ENCODE peak calls at places on chromosomes 12 and 14, in five cellular contexts. One of them, this sample, is unnamed.

GRCh38 chr14:38554046-38554445 is 298.2 kb upstream of the CLEC14A start:
- DNase-seq in left lung: no peak
- DNase-seq in colonic mucosa: no peak
- DNase-seq in CD8-positive, alpha-beta T cell: no peak
- DNase-seq in heart right ventricle: no peak
- DNase-seq in this sample: no peak

GRCh38 chr14:52919971-52920370 is 30.9 kb downstream of the FERMT2 start:
- DNase-seq in heart right ventricle: no peak
- DNase-seq in left lung: no peak
- DNase-seq in CD8-positive, alpha-beta T cell: no peak
- DNase-seq in colonic mucosa: no peak
- DNase-seq in this sample: no peak

GRCh38 chr12:6089041-6089823 is 35.2 kb downstream of the VWF start:
- DNase-seq in CD8-positive, alpha-beta T cell: no peak
- DNase-seq in colonic mucosa: no peak
- DNase-seq in heart right ventricle: no peak
- DNase-seq in left lung: no peak
- DNase-seq in this sample: no peak

GRCh38 chr14:64421166-64421565 is 33.0 kb downstream of the MTHFD1 start:
- DNase-seq in left lung: no peak
- DNase-seq in CD8-positive, alpha-beta T cell: no peak
- DNase-seq in heart right ventricle: no peak
- DNase-seq in colonic mucosa: no peak
- DNase-seq in this sample: no peak

GRCh38 chr12:15532364-15532977 is 210.2 kb downstream of the PTPRO start:
- DNase-seq in left lung: no peak
- DNase-seq in CD8-positive, alpha-beta T cell: peak; percentile 36
- DNase-seq in colonic mucosa: peak; percentile 71
- DNase-seq in heart right ventricle: no peak
- DNase-seq in this sample: no peak

GRCh38 chr12:16112626-16113560 is 164.6 kb downstream of the SLC15A5 start:
- DNase-seq in CD8-positive, alpha-beta T cell: no peak
- DNase-seq in left lung: no peak
- DNase-seq in heart right ventricle: peak; percentile 3
- DNase-seq in colonic mucosa: no peak
- DNase-seq in this sample: no peak

GRCh38 chr14:64340560-64341196 is 46.5 kb upstream of the ESR2 start:
- DNase-seq in heart right ventricle: no peak
- DNase-seq in CD8-positive, alpha-beta T cell: no peak
- DNase-seq in colonic mucosa: no peak
- DNase-seq in left lung: no peak
- DNase-seq in this sample: no peak

GRCh38 chr12:68884251-68884650 is 48.7 kb downstream of the CPM start:
- DNase-seq in left lung: no peak
- DNase-seq in heart right ventricle: no peak
- DNase-seq in colonic mucosa: no peak
- DNase-seq in CD8-positive, alpha-beta T cell: no peak
- DNase-seq in this sample: no peak

GRCh38 chr12:81395431-81395830 is 317.6 kb downstream of the ACSS3 start:
- DNase-seq in left lung: no peak
- DNase-seq in colonic mucosa: no peak
- DNase-seq in CD8-positive, alpha-beta T cell: no peak
- DNase-seq in heart right ventricle: no peak
- DNase-seq in this sample: no peak

GRCh38 chr14:69312608-69313007 is 52.6 kb downstream of the GALNT16 start:
- DNase-seq in colonic mucosa: no peak
- DNase-seq in left lung: no peak
- DNase-seq in CD8-positive, alpha-beta T cell: no peak
- DNase-seq in heart right ventricle: no peak
- DNase-seq in this sample: no peak

GRCh38 chr12:14238224-14238792 is 127.2 kb upstream of the ATF7IP start:
- DNase-seq in colonic mucosa: no peak
- DNase-seq in left lung: no peak
- DNase-seq in heart right ventricle: no peak
- DNase-seq in CD8-positive, alpha-beta T cell: no peak
- DNase-seq in this sample: no peak

GRCh38 chr12:24561882-24562760 is 386.8 kb downstream of the BCAT1 start:
- DNase-seq in left lung: peak; percentile 75
- DNase-seq in CD8-positive, alpha-beta T cell: no peak
- DNase-seq in colonic mucosa: peak; percentile 42
- DNase-seq in heart right ventricle: peak; percentile 48
- DNase-seq in this sample: no peak

GRCh38 chr12:63848450-63848849 is 4.0 kb downstream of the SRGAP1 start:
- DNase-seq in heart right ventricle: no peak
- DNase-seq in left lung: no peak
- DNase-seq in CD8-positive, alpha-beta T cell: no peak
- DNase-seq in colonic mucosa: no peak
- DNase-seq in this sample: no peak

GRCh38 chr14:88426271-88426670 is 40.8 kb downstream of the SPATA7 start:
- DNase-seq in left lung: no peak
- DNase-seq in colonic mucosa: no peak
- DNase-seq in heart right ventricle: no peak
- DNase-seq in CD8-positive, alpha-beta T cell: no peak
- DNase-seq in this sample: no peak

GRCh38 chr12:116765271-116765670 is 27.2 kb downstream of the RNFT2 start:
- DNase-seq in CD8-positive, alpha-beta T cell: no peak
- DNase-seq in heart right ventricle: no peak
- DNase-seq in left lung: no peak
- DNase-seq in colonic mucosa: no peak
- DNase-seq in this sample: no peak

GRCh38 chr12:131041216-131041967 is 87.7 kb downstream of the ADGRD1 start:
- DNase-seq in left lung: no peak
- DNase-seq in colonic mucosa: no peak
- DNase-seq in heart right ventricle: no peak
- DNase-seq in CD8-positive, alpha-beta T cell: no peak
- DNase-seq in this sample: no peak

GRCh38 chr14:53043107-53043704 is 92.4 kb upstream of the FERMT2 start:
- DNase-seq in colonic mucosa: no peak
- DNase-seq in heart right ventricle: no peak
- DNase-seq in left lung: no peak
- DNase-seq in CD8-positive, alpha-beta T cell: no peak
- DNase-seq in this sample: no peak

GRCh38 chr14:92499216-92499615 is 14.4 kb upstream of the RIN3 start:
- DNase-seq in colonic mucosa: peak; percentile 11
- DNase-seq in CD8-positive, alpha-beta T cell: no peak
- DNase-seq in heart right ventricle: no peak
- DNase-seq in left lung: no peak
- DNase-seq in this sample: no peak

GRCh38 chr12:47080725-47081502 is 1.2 kb upstream of the AMIGO2 start:
- DNase-seq in left lung: peak; percentile 76
- DNase-seq in heart right ventricle: peak; percentile 40
- DNase-seq in colonic mucosa: peak; percentile 49
- DNase-seq in CD8-positive, alpha-beta T cell: peak; percentile 54
- DNase-seq in this sample: no peak

GRCh38 chr14:70666364-70666691 is 24.6 kb downstream of the TTC9 start:
- DNase-seq in CD8-positive, alpha-beta T cell: no peak
- DNase-seq in left lung: no peak
- DNase-seq in colonic mucosa: no peak
- DNase-seq in heart right ventricle: no peak
- DNase-seq in this sample: no peak

GRCh38 chr14:35332517-35333346 is 40.5 kb downstream of the PSMA6 start:
- DNase-seq in left lung: peak; percentile 49
- DNase-seq in colonic mucosa: peak; percentile 78
- DNase-seq in CD8-positive, alpha-beta T cell: peak; percentile 43
- DNase-seq in heart right ventricle: no peak
- DNase-seq in this sample: no peak

GRCh38 chr14:69039287-69039628 is 60.2 kb upstream of the ACTN1 start:
- DNase-seq in left lung: no peak
- DNase-seq in heart right ventricle: no peak
- DNase-seq in colonic mucosa: no peak
- DNase-seq in CD8-positive, alpha-beta T cell: no peak
- DNase-seq in this sample: no peak

GRCh38 chr14:34797747-34798583 is 77.2 kb downstream of the BAZ1A start:
- DNase-seq in CD8-positive, alpha-beta T cell: peak; percentile 19
- DNase-seq in heart right ventricle: no peak
- DNase-seq in left lung: no peak
- DNase-seq in colonic mucosa: no peak
- DNase-seq in this sample: no peak

GRCh38 chr12:50003595-50003994 is 21.7 kb downstream of the RACGAP1 start:
- DNase-seq in heart right ventricle: no peak
- DNase-seq in left lung: no peak
- DNase-seq in CD8-positive, alpha-beta T cell: no peak
- DNase-seq in colonic mucosa: no peak
- DNase-seq in this sample: no peak

GRCh38 chr12:50006754-50007442 is 18.4 kb downstream of the RACGAP1 start:
- DNase-seq in left lung: no peak
- DNase-seq in CD8-positive, alpha-beta T cell: no peak
- DNase-seq in colonic mucosa: no peak
- DNase-seq in heart right ventricle: no peak
- DNase-seq in this sample: no peak

GRCh38 chr12:50006266-50006665 is 19.0 kb downstream of the RACGAP1 start:
- DNase-seq in colonic mucosa: no peak
- DNase-seq in CD8-positive, alpha-beta T cell: no peak
- DNase-seq in heart right ventricle: no peak
- DNase-seq in left lung: no peak
- DNase-seq in this sample: no peak

GRCh38 chr12:50005150-50005549 is 20.1 kb downstream of the RACGAP1 start:
- DNase-seq in left lung: no peak
- DNase-seq in CD8-positive, alpha-beta T cell: no peak
- DNase-seq in colonic mucosa: no peak
- DNase-seq in heart right ventricle: no peak
- DNase-seq in this sample: no peak

DNA sequence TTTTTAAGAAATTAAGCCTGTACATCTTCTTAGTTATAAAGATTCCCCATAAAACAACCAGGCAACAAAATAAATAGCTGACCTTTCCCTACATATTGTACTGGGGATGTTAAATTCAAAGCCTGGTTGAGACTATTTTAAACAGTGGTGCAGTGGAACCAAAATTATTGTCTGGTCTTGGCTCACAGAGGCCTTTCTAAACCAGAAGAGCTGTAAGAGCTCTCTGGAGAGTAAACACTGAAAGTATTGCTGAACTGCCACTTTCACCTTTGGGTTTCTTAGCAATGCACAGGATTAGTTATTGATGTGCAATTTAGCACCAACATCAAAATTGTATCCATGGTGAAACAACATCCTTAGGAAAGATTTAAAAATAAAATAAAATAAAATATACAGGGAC is 20.6 kb downstream of the RACGAP1 start:
- DNase-seq in colonic mucosa: no peak
- DNase-seq in CD8-positive, alpha-beta T cell: no peak
- DNase-seq in heart right ventricle: no peak
- DNase-seq in left lung: no peak
- DNase-seq in this sample: no peak
- H3K27ac ChIP-seq in colonic mucosa: no peak overlapping the region
- H3K27ac ChIP-seq in CD8-positive, alpha-beta T cell: no peak overlapping the region
- H3K27ac ChIP-seq in heart right ventricle: no peak overlapping the region
- H3K27ac ChIP-seq in left lung: no peak overlapping the region
- H3K27ac ChIP-seq in this sample: no peak overlapping the region

DNA sequence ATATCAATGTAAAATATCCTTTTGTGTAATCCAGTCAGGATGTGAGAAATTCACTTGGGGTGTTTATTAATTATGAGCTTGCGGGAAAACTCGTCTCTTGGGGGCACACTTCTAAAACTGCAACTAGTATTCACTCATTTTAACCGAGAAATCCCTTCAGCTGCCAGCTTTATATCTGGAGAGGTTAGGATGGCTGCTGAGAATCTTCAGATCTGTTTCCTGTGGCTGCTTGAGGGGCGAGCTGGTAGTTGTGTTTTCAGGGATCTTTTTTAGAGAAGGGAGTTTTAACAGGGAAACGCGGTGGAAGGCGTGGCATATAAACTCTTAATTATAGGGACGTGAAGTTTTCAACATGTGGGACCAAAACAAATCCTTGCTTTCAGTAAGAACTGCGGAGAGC is 833 bp downstream of the PPFIBP1 start:
- DNase-seq in CD8-positive, alpha-beta T cell: no peak
- DNase-seq in colonic mucosa: peak; percentile 40
- DNase-seq in heart right ventricle: no peak
- DNase-seq in left lung: no peak
- DNase-seq in this sample: no peak
- TF ChIP-seq CTCF in CD8-positive, alpha-beta T cell: no peak
- TF ChIP-seq CTCF in colonic mucosa: no peak
- TF ChIP-seq CTCF in heart right ventricle: no peak
- TF ChIP-seq CTCF in left lung: peak; percentile 11
- TF ChIP-seq CTCF in this sample: no peak

GRCh38 chr14:91152499-91152898 is 38.6 kb downstream of the DGLUCY start:
- DNase-seq in left lung: no peak
- DNase-seq in colonic mucosa: no peak
- DNase-seq in CD8-positive, alpha-beta T cell: no peak
- DNase-seq in heart right ventricle: no peak
- DNase-seq in this sample: no peak

GRCh38 chr14:91145396-91146160 is 31.7 kb downstream of the DGLUCY start:
- DNase-seq in CD8-positive, alpha-beta T cell: no peak
- DNase-seq in left lung: no peak
- DNase-seq in colonic mucosa: no peak
- DNase-seq in heart right ventricle: no peak
- DNase-seq in this sample: no peak

GRCh38 chr14:91153360-91153759 is 39.5 kb downstream of the DGLUCY start:
- DNase-seq in heart right ventricle: no peak
- DNase-seq in left lung: no peak
- DNase-seq in colonic mucosa: peak; percentile 68
- DNase-seq in CD8-positive, alpha-beta T cell: no peak
- DNase-seq in this sample: no peak

GRCh38 chr14:91146661-91147060 is 32.8 kb downstream of the DGLUCY start:
- DNase-seq in heart right ventricle: no peak
- DNase-seq in colonic mucosa: no peak
- DNase-seq in CD8-positive, alpha-beta T cell: no peak
- DNase-seq in left lung: no peak
- DNase-seq in this sample: no peak

GRCh38 chr14:91149462-91149861 is 35.6 kb downstream of the DGLUCY start:
- DNase-seq in heart right ventricle: peak; percentile 63
- DNase-seq in CD8-positive, alpha-beta T cell: no peak
- DNase-seq in left lung: peak; percentile 41
- DNase-seq in colonic mucosa: peak; percentile 61
- DNase-seq in this sample: no peak
- H3K27ac ChIP-seq in heart right ventricle: peak overlapping the region; percentile 66
- H3K27ac ChIP-seq in CD8-positive, alpha-beta T cell: no peak overlapping the region
- H3K27ac ChIP-seq in left lung: peak overlapping the region; percentile 5
- H3K27ac ChIP-seq in colonic mucosa: peak overlapping the region; percentile 60
- H3K27ac ChIP-seq in this sample: peak overlapping the region; percentile 47

DNA sequence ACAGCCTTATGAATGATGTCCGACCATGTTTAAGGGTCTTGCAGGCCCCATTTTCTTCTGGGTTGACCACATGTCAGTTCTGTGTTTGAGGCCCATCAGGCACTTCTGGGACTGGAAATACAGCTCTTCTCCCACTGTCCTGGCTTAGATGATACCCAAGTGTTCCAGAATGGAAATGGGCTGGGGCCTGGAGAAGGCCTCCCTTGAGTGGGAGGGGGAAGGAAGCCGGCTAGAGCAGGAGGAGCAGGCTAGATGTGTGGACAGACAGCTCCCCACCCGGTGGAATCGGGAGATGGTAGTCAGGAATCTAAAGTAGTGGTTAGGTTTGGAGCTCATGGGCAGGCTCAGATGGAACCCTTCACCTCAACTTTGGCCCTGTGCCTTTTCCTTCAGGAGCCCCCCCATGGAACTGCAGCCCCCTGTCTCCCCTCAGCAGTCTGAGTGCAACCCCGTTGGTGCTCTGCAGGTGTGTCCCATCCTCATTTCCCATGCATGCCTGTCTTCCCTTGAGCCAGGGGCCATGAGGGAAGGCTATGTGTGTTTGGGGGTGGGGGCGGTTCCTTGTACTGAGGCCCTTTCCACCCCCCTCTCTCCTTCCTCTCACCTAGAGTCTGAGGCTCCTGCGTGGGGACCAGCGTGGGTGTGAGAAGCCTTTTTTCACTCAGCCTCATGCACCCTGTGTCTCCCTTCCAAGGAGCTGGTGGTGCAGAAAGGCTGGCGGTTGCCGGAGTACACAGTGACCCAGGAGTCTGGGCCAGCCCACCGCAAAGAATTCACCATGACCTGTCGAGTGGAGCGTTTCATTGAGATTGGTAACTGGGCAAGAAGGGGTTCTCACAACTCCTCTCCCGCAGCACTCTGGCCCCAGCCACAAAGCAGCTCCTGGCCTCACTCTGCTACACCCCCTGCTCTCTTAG is 3.0 kb downstream of the NPFF start:
- DNase-seq in left lung: no peak
- DNase-seq in heart right ventricle: no peak
- DNase-seq in CD8-positive, alpha-beta T cell: no peak
- DNase-seq in colonic mucosa: no peak
- DNase-seq in this sample: no peak
- TF ChIP-seq CTCF in left lung: no peak
- TF ChIP-seq CTCF in heart right ventricle: no peak
- TF ChIP-seq CTCF in CD8-positive, alpha-beta T cell: no peak
- TF ChIP-seq CTCF in colonic mucosa: no peak
- TF ChIP-seq CTCF in this sample: no peak

This sample was measured in esophagus squamous epithelium.